ENCODE peak calls at places on chromosomes 1 and 21, in five cellular contexts. P, Y, A, V and D are unnamed samples.

GRCh38 chr1:47849611-47850261 is 147.4 kb downstream of the TRABD2B start:
- DNase-seq in P (no peak), Y (no peak), A (no peak), V (peak), D (no peak)

GRCh38 chr1:200624679-200625335 is 4.3 kb upstream of the KIF14 start:
- DNase-seq in P (no peak), Y (no peak), A (no peak), V (no peak), D (no peak)

GRCh38 chr1:201593200-201593828 is 54.4 kb downstream of the NAV1 start:
- DNase-seq in P (no peak), Y (no peak), A (peak), V (peak), D (no peak)

GRCh38 chr1:54889132-54889725 is 2.2 kb upstream of the DHCR24 start:
- DNase-seq in P (no peak), Y (no peak), A (no peak), V (no peak), D (no peak)

GRCh38 chr1:91828583-91829281 is 57.2 kb downstream of the TGFBR3 start:
- DNase-seq in P (no peak), Y (no peak), A (no peak), V (no peak), D (no peak)

GRCh38 chr1:230125633-230126528 is 58.8 kb downstream of the GALNT2 start:
- DNase-seq in P (no peak), Y (no peak), A (no peak), V (no peak), D (no peak)

GRCh38 chr1:232211149-232211548 is 418.8 kb downstream of the SIPA1L2 start:
- DNase-seq in P (no peak), Y (no peak), A (no peak), V (no peak), D (no peak)

GRCh38 chr21:46195595-46196195 is 11.4 kb upstream of the SPATC1L start:
- DNase-seq in P (no peak), Y (no peak), A (peak), V (peak), D (no peak)

GRCh38 chr1:109782514-109782913 is 18.8 kb upstream of the EPS8L3 start:
- DNase-seq in P (no peak), Y (no peak), A (peak), V (peak), D (no peak)

GRCh38 chr1:157488160-157488559 is 64.2 kb downstream of the FCRL5 start:
- DNase-seq in P (no peak), Y (no peak), A (no peak), V (no peak), D (no peak)

GRCh38 chr1:155976913-155977606 is 1.3 kb downstream of the ARHGEF2 start:
- DNase-seq in P (no peak), Y (no peak), A (no peak), V (no peak), D (peak)

GRCh38 chr1:229140018-229140417 is 130.9 kb upstream of the RAB4A start:
- DNase-seq in P (no peak), Y (no peak), A (no peak), V (no peak), D (no peak)

GRCh38 chr1:75791022-75791421 is 5.0 kb downstream of the RABGGTB start:
- DNase-seq in P (no peak), Y (no peak), A (no peak), V (no peak), D (no peak)